ENCODE peak calls at places on chromosome 16, in four cellular contexts. P is endothelial cell, O is GM06990, M is skeletal muscle cell. X is an unnamed sample.

GRCh38 chr16:88560722-88561484 is 9.3 kb upstream of the ZC3H18 start:
- DNase-seq in M (no peak), P (peak), O (no peak), X (no peak)

GRCh38 chr16:84795338-84796053 is 24.3 kb upstream of the CRISPLD2 start:
- DNase-seq in M (peak), P (no peak), O (no peak), X (no peak)

GRCh38 chr16:28191364-28191985 is 20.3 kb downstream of the XPO6 start:
- DNase-seq in P (no peak), O (no peak), M (no peak), X (no peak)

GRCh38 chr16:78436846-78437245 is 337.4 kb downstream of the WWOX start:
- DNase-seq in P (no peak), O (no peak), M (no peak), X (no peak)

GRCh38 chr16:30956601-30957455 is 726 bp upstream of the SETD1A start:
- DNase-seq in O (peak), M (peak), P (peak), X (peak)

GRCh38 chr16:49699718-49700117 is 156.2 kb downstream of the ZNF423 start:
- DNase-seq in O (no peak), P (no peak), M (no peak), X (no peak)

GRCh38 chr16:72974142-72974769 is 73.7 kb downstream of the ZFHX3 start:
- DNase-seq in O (no peak), M (no peak), P (no peak), X (no peak)

GRCh38 chr16:66485361-66485760 is 58.3 kb downstream of the BEAN1 start:
- DNase-seq in O (no peak), P (no peak), M (no peak), X (no peak)

GRCh38 chr16:88348377-88349152 is 34.2 kb upstream of the ZNF469 start:
- DNase-seq in O (no peak), P (no peak), M (no peak), X (no peak)

GRCh38 chr16:997440-998051 is 16.0 kb downstream of the SOX8 start:
- DNase-seq in O (no peak), P (peak), M (peak), X (no peak)

GRCh38 chr16:13148836-13149235 is 247.4 kb downstream of the SHISA9 start:
- DNase-seq in O (no peak), P (no peak), M (no peak), X (no peak)

GRCh38 chr16:17342031-17342430 is 128.7 kb downstream of the XYLT1 start:
- DNase-seq in P (no peak), M (no peak), O (no peak), X (no peak)

GRCh38 chr16:14398014-14398717 is 231.9 kb downstream of the PARN start:
- DNase-seq in P (no peak), M (no peak), O (no peak), X (no peak)

GRCh38 chr16:10931133-10931532 is 11.1 kb downstream of the DEXI start:
- DNase-seq in P (no peak), M (no peak), O (no peak), X (no peak)

GRCh38 chr16:53085539-53086450 is 31.0 kb downstream of the CHD9 start:
- DNase-seq in P (no peak), O (no peak), M (no peak), X (no peak)

GRCh38 chr16:11627822-11628457 is 40.3 kb upstream of the SNN start:
- DNase-seq in O (no peak), M (no peak), P (no peak), X (no peak)

GRCh38 chr16:22250522-22250921 is 44.4 kb downstream of the EEF2K start:
- DNase-seq in P (no peak), O (no peak), M (no peak), X (no peak)

GRCh38 chr16:57252148-57252721 is 7.2 kb downstream of the ARL2BP start:
- DNase-seq in O (no peak), M (no peak), P (no peak), X (no peak)

GRCh38 chr16:57185446-57185944 is 344 bp downstream of the PSME3IP1 start:
- DNase-seq in M (no peak), O (no peak), P (peak), X (no peak)

GRCh38 chr16:49663081-49664057 is 192.5 kb downstream of the ZNF423 start:
- DNase-seq in O (no peak), P (no peak), M (no peak), X (no peak)

GRCh38 chr16:17529982-17530760 is 59.4 kb upstream of the XYLT1 start:
- DNase-seq in O (peak), M (no peak), P (no peak), X (no peak)

GRCh38 chr16:53766304-53767016 is 62.5 kb downstream of the FTO start:
- DNase-seq in P (no peak), O (no peak), M (peak), X (no peak)

GRCh38 chr16:66325977-66326376 is 40.5 kb upstream of the CDH5 start:
- DNase-seq in O (no peak), P (no peak), M (no peak), X (no peak)

GRCh38 chr16:89300976-89301360 is 83.5 kb downstream of the ZNF778 start:
- DNase-seq in P (no peak), M (no peak), O (no peak), X (no peak)

GRCh38 chr16:86953631-86954465 is 363.3 kb downstream of the C16orf95 start:
- DNase-seq in O (no peak), M (no peak), P (peak), X (no peak)

GRCh38 chr16:55257971-55258613 is 65.9 kb upstream of the IRX6 start:
- DNase-seq in P (peak), O (peak), M (no peak), X (no peak)